ENCODE peak calls at places on chromosome 12, in seven cellular contexts. One of them, this sample, is unnamed.

GRCh38 chr12:51963477-51963876 is 12.0 kb downstream of the ACVR1B start:
- DNase-seq in left ventricle myocardium inferior: no peak
- DNase-seq in AG09309: no peak
- DNase-seq in suprapubic skin: no peak
- DNase-seq in adipocyte: no peak
- DNase-seq in cardiac fibroblast: no peak
- DNase-seq in IMR-90: no peak
- DNase-seq in this sample: no peak

GRCh38 chr12:2453076-2453806 is 341.5 kb upstream of the FKBP4 start:
- DNase-seq in IMR-90: no peak
- DNase-seq in AG09309: no peak
- DNase-seq in cardiac fibroblast: peak; percentile 61
- DNase-seq in adipocyte: no peak
- DNase-seq in suprapubic skin: no peak
- DNase-seq in left ventricle myocardium inferior: no peak
- DNase-seq in this sample: no peak

GRCh38 chr12:57049047-57049446 is 882 bp downstream of the MYO1A start:
- DNase-seq in AG09309: no peak
- DNase-seq in adipocyte: no peak
- DNase-seq in suprapubic skin: no peak
- DNase-seq in IMR-90: no peak
- DNase-seq in cardiac fibroblast: no peak
- DNase-seq in left ventricle myocardium inferior: no peak
- DNase-seq in this sample: no peak

GRCh38 chr12:100718212-100718611 is 76.4 kb upstream of the ANO4 start:
- DNase-seq in suprapubic skin: no peak
- DNase-seq in AG09309: no peak
- DNase-seq in left ventricle myocardium inferior: no peak
- DNase-seq in cardiac fibroblast: peak; percentile 26
- DNase-seq in adipocyte: peak; percentile 29
- DNase-seq in IMR-90: no peak
- DNase-seq in this sample: peak; percentile 36

GRCh38 chr12:98262886-98263285 is 252.5 kb upstream of the TMPO start:
- DNase-seq in suprapubic skin: no peak
- DNase-seq in AG09309: no peak
- DNase-seq in cardiac fibroblast: no peak
- DNase-seq in adipocyte: no peak
- DNase-seq in left ventricle myocardium inferior: no peak
- DNase-seq in IMR-90: no peak
- DNase-seq in this sample: no peak

GRCh38 chr12:113844495-113845175 is 121.5 kb downstream of the RBM19 start:
- DNase-seq in AG09309: no peak
- DNase-seq in suprapubic skin: no peak
- DNase-seq in IMR-90: no peak
- DNase-seq in cardiac fibroblast: no peak
- DNase-seq in left ventricle myocardium inferior: peak; percentile 23
- DNase-seq in adipocyte: no peak
- DNase-seq in this sample: no peak

GRCh38 chr12:54294152-54294913 is 6.5 kb downstream of the NFE2 start:
- DNase-seq in cardiac fibroblast: peak; percentile 49
- DNase-seq in suprapubic skin: no peak
- DNase-seq in adipocyte: peak; percentile 51
- DNase-seq in IMR-90: no peak
- DNase-seq in left ventricle myocardium inferior: peak; percentile 53
- DNase-seq in AG09309: no peak
- DNase-seq in this sample: peak; percentile 36

GRCh38 chr12:101845312-101845711 is 14.6 kb upstream of the GNPTAB start:
- DNase-seq in cardiac fibroblast: no peak
- DNase-seq in suprapubic skin: no peak
- DNase-seq in IMR-90: peak; percentile 22
- DNase-seq in left ventricle myocardium inferior: no peak
- DNase-seq in AG09309: no peak
- DNase-seq in adipocyte: no peak
- DNase-seq in this sample: no peak

GRCh38 chr12:40723001-40723400 is 30.8 kb downstream of the CNTN1 start:
- DNase-seq in cardiac fibroblast: no peak
- DNase-seq in adipocyte: no peak
- DNase-seq in left ventricle myocardium inferior: no peak
- DNase-seq in AG09309: no peak
- DNase-seq in suprapubic skin: no peak
- DNase-seq in IMR-90: no peak
- DNase-seq in this sample: no peak

GRCh38 chr12:16076970-16077527 is 165.9 kb downstream of the DERA start:
- DNase-seq in left ventricle myocardium inferior: no peak
- DNase-seq in IMR-90: no peak
- DNase-seq in cardiac fibroblast: no peak
- DNase-seq in adipocyte: no peak
- DNase-seq in AG09309: no peak
- DNase-seq in suprapubic skin: no peak
- DNase-seq in this sample: no peak

GRCh38 chr12:16076553-16076952 is 165.4 kb downstream of the DERA start:
- DNase-seq in suprapubic skin: no peak
- DNase-seq in left ventricle myocardium inferior: no peak
- DNase-seq in cardiac fibroblast: peak; percentile 48
- DNase-seq in AG09309: no peak
- DNase-seq in adipocyte: peak; percentile 2
- DNase-seq in IMR-90: peak; percentile 2
- DNase-seq in this sample: peak; percentile 29

GRCh38 chr12:16075887-16076286 is 164.8 kb downstream of the DERA start:
- DNase-seq in cardiac fibroblast: no peak
- DNase-seq in IMR-90: no peak
- DNase-seq in left ventricle myocardium inferior: no peak
- DNase-seq in AG09309: no peak
- DNase-seq in adipocyte: no peak
- DNase-seq in suprapubic skin: no peak
- DNase-seq in this sample: no peak
- H3K4me3 ChIP-seq in cardiac fibroblast: no peak overlapping the region
- H3K4me3 ChIP-seq in IMR-90: no peak overlapping the region
- H3K4me3 ChIP-seq in left ventricle myocardium inferior: no peak overlapping the region
- H3K4me3 ChIP-seq in AG09309: no peak overlapping the region
- H3K4me3 ChIP-seq in adipocyte: no peak overlapping the region
- H3K4me3 ChIP-seq in suprapubic skin: no peak overlapping the region
- H3K4me3 ChIP-seq in this sample: no peak overlapping the region

GRCh38 chr12:53096761-53097160 is 706 bp upstream of the IGFBP6 start:
- DNase-seq in cardiac fibroblast: no peak
- DNase-seq in adipocyte: peak; percentile 44
- DNase-seq in left ventricle myocardium inferior: no peak
- DNase-seq in IMR-90: no peak
- DNase-seq in AG09309: no peak
- DNase-seq in suprapubic skin: peak; percentile 57
- DNase-seq in this sample: no peak
- H3K4me3 ChIP-seq in cardiac fibroblast: peak overlapping the region; percentile 71
- H3K4me3 ChIP-seq in adipocyte: peak overlapping the region; percentile 85
- H3K4me3 ChIP-seq in left ventricle myocardium inferior: peak overlapping the region; percentile 80
- H3K4me3 ChIP-seq in IMR-90: peak overlapping the region; percentile 60
- H3K4me3 ChIP-seq in AG09309: peak overlapping the region; percentile 76
- H3K4me3 ChIP-seq in suprapubic skin: peak overlapping the region; percentile 61
- H3K4me3 ChIP-seq in this sample: peak overlapping the region; percentile 59

DNA sequence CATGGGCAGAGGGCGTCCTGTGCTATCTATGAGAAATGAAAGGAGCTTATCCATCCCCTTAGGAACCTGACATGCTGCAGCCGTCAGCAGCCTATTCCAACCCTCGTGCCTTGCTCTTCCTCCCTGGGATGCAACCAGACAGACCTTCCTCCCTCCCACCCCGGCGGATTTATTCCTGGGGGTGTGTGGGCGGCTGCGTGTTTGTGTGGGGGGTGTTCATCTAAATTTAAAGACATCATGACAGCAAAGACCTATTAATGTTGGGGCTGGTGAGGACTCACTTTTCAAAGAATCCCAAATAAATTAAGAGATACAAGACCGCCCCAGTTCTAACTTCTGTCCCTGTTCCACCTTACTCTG is 52.0 kb downstream of the WSCD2 start:
- DNase-seq in left ventricle myocardium inferior: no peak
- DNase-seq in suprapubic skin: no peak
- DNase-seq in IMR-90: no peak
- DNase-seq in AG09309: no peak
- DNase-seq in cardiac fibroblast: no peak
- DNase-seq in adipocyte: no peak
- DNase-seq in this sample: no peak
- H3K4me3 ChIP-seq in left ventricle myocardium inferior: no peak overlapping the region
- H3K4me3 ChIP-seq in suprapubic skin: no peak overlapping the region
- H3K4me3 ChIP-seq in IMR-90: no peak overlapping the region
- H3K4me3 ChIP-seq in AG09309: no peak overlapping the region
- H3K4me3 ChIP-seq in cardiac fibroblast: no peak overlapping the region
- H3K4me3 ChIP-seq in adipocyte: no peak overlapping the region
- H3K4me3 ChIP-seq in this sample: no peak overlapping the region

DNA sequence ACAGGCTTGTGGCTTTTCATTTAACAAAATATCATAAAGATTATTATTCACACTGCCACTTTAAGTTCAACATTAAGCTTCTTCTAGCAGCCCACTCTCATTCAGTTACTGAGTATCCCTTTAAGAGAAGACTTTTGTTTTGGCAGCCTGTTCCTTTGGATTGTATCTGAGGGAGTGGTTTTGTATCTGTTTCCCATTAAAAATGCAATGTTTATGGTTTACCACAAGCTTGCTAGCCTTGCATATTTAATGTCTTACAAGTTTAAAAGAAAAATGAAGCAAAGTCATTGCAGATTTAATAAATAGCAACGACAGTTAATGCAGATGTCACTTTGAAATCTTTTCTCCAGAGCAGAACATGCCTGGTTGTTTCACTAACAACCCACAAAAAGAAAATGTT is 2.0 kb downstream of the DCN start:
- DNase-seq in cardiac fibroblast: peak; percentile 82
- DNase-seq in adipocyte: peak; percentile 91
- DNase-seq in AG09309: peak; percentile 82
- DNase-seq in suprapubic skin: no peak
- DNase-seq in left ventricle myocardium inferior: no peak
- DNase-seq in IMR-90: peak; percentile 78
- DNase-seq in this sample: peak; percentile 82
- H3K4me3 ChIP-seq in cardiac fibroblast: peak overlapping the region; percentile 62
- H3K4me3 ChIP-seq in adipocyte: peak overlapping the region; percentile 82
- H3K4me3 ChIP-seq in AG09309: peak overlapping the region; percentile 45
- H3K4me3 ChIP-seq in suprapubic skin: peak overlapping the region; percentile 43
- H3K4me3 ChIP-seq in left ventricle myocardium inferior: peak overlapping the region; percentile 56
- H3K4me3 ChIP-seq in IMR-90: peak overlapping the region; percentile 94
- H3K4me3 ChIP-seq in this sample: peak overlapping the region; percentile 72

DNA sequence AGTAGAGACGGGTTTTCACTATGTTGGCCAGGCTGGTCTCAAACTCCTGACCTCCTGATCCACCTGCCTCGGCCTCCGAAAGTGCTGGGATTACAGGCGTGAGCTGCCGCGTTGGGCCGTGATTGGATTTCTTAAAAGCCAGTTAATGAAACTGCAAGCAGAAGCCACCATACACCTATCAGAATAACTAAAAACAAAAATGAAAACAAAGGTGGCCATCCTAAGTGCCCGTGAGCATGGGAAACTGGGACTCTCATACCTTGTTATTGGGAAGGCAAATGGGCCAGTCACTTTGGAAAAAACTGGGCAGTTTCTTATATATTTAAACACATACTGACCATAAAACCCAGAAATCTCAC is 7.7 kb upstream of the TCTN1 start:
- DNase-seq in AG09309: no peak
- DNase-seq in left ventricle myocardium inferior: no peak
- DNase-seq in cardiac fibroblast: no peak
- DNase-seq in suprapubic skin: no peak
- DNase-seq in adipocyte: no peak
- DNase-seq in IMR-90: no peak
- DNase-seq in this sample: no peak
- H3K4me3 ChIP-seq in AG09309: no peak overlapping the region
- H3K4me3 ChIP-seq in left ventricle myocardium inferior: no peak overlapping the region
- H3K4me3 ChIP-seq in cardiac fibroblast: no peak overlapping the region
- H3K4me3 ChIP-seq in suprapubic skin: no peak overlapping the region
- H3K4me3 ChIP-seq in adipocyte: no peak overlapping the region
- H3K4me3 ChIP-seq in IMR-90: no peak overlapping the region
- H3K4me3 ChIP-seq in this sample: no peak overlapping the region

DNA sequence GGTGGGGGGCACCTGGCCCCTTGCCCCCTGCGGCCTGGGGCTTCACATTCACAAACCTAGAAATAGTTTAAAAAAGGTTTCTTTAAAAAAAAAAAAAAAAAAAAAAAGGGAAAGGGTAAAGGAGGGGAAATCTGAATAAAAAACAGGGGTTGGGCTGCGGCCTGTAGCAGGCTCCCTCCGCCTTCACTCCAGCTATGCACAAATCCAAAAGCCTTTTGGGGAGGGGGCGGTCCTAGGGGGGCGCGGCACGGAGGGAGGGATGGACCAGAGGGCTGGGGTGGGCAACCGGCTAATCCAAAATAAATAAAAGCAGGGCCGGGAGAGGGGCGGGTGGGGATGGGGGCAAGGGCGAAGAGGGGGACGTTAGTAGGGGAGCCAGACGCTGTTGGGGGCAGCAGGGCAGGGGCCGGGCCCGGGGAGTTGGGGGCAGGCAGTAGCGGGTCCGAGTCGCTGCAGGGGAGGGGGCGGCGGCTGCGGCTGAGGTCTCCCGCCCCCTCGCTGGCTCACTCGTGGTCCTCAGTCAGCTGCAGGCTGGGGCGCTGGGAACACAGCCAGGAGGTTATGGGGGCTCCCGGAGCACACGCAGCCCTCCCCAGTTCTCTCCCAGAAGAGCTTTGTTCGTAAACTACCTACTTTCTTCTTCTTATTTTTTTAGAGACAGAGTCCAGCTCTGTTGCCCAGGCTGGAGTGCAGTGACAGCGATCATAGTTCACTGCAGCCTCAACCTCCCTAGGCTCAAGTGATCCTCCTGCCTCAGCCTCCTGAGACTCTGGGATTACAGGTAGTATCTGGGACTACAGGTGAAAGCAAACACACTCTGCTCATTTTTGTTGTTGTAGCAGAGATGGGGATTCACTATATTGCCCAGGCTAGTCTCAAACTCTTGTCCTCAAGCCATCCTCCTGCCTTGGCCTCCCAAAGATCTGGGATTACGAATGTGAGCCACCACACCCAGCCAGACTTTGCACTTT is 15.3 kb upstream of the PLA2G1B start:
- DNase-seq in adipocyte: no peak
- DNase-seq in cardiac fibroblast: no peak
- DNase-seq in suprapubic skin: no peak
- DNase-seq in AG09309: no peak
- DNase-seq in left ventricle myocardium inferior: no peak
- DNase-seq in IMR-90: no peak
- DNase-seq in this sample: no peak
- H3K4me3 ChIP-seq in adipocyte: no peak overlapping the region
- H3K4me3 ChIP-seq in cardiac fibroblast: no peak overlapping the region
- H3K4me3 ChIP-seq in suprapubic skin: no peak overlapping the region
- H3K4me3 ChIP-seq in AG09309: no peak overlapping the region
- H3K4me3 ChIP-seq in left ventricle myocardium inferior: no peak overlapping the region
- H3K4me3 ChIP-seq in IMR-90: no peak overlapping the region
- H3K4me3 ChIP-seq in this sample: no peak overlapping the region

This sample was measured in fibroblast of pulmonary artery.